ENCODE peak calls at places on chromosomes 13 and 19, in four cellular contexts. Y, C, N and J are unnamed samples.

GRCh38 chr13:64755961-64756360 is 2474.2 kb downstream of the PCDH9 start:
- DNase-seq in N (no peak), C (no peak), Y (no peak), J (no peak)

GRCh38 chr19:4575267-4575793 is 15.8 kb upstream of the SEMA6B start:
- DNase-seq in N (peak; percentile 73), C (no peak), Y (peak; percentile 70), J (peak; percentile 60)

GRCh38 chr19:31289381-31289880 is 59.8 kb downstream of the TSHZ3 start:
- DNase-seq in N (no peak), Y (no peak), C (no peak), J (no peak)

GRCh38 chr13:49627831-49628652 is at the start of gene ARL11:
- DNase-seq in Y (no peak), C (peak; percentile 39), N (peak; percentile 75), J (peak; percentile 81)

GRCh38 chr19:5090780-5091575 is 122.1 kb downstream of the KDM4B start:
- DNase-seq in N (peak; percentile 96), Y (no peak), C (no peak), J (no peak)

GRCh38 chr19:39499082-39499642 is 415 bp downstream of the DLL3 start:
- DNase-seq in C (no peak), Y (no peak), N (no peak), J (peak; percentile 66)

GRCh38 chr19:54189020-54189667 is at the start of gene MBOAT7:
- DNase-seq in N (no peak), C (no peak), Y (no peak), J (no peak)

GRCh38 chr19:53808710-53809125 is 15.4 kb downstream of the NLRP12 start:
- DNase-seq in C (no peak), Y (peak; percentile 68), N (peak; percentile 29), J (peak; percentile 40)

GRCh38 chr19:46972301-46972700 is 47.3 kb upstream of the NPAS1 start:
- DNase-seq in Y (no peak), N (no peak), C (no peak), J (no peak)

GRCh38 chr19:43634516-43634876 is 5.2 kb downstream of the CADM4 start:
- DNase-seq in C (no peak), Y (no peak), N (no peak), J (no peak)

GRCh38 chr19:27746691-27747380 is 1466.1 kb downstream of the UQCRFS1 start:
- DNase-seq in C (no peak), Y (no peak), N (peak; percentile 3), J (peak; percentile 48)

GRCh38 chr13:24660023-24660806 is 20.0 kb upstream of the ATP12A start:
- DNase-seq in N (no peak), Y (no peak), C (no peak), J (no peak)

GRCh38 chr13:29954082-29955043 is 103.9 kb upstream of the UBL3 start:
- DNase-seq in N (no peak), C (no peak), Y (no peak), J (no peak)

GRCh38 chr13:36143768-36144167 is 12.6 kb upstream of the DCLK1 start:
- DNase-seq in N (no peak), C (no peak), Y (no peak), J (no peak)

GRCh38 chr19:36023432-36023831 is 9.2 kb downstream of the CLIP3 start:
- DNase-seq in C (no peak), N (no peak), Y (no peak), J (no peak)

GRCh38 chr13:73058741-73059459 is at the start of gene KLF5:
- DNase-seq in C (peak; percentile 48), N (peak; percentile 89), Y (peak; percentile 85), J (peak; percentile 99)

GRCh38 chr13:75151081-75151643 is 330.8 kb downstream of the TBC1D4 start:
- DNase-seq in Y (no peak), C (no peak), N (no peak), J (no peak)

GRCh38 chr13:110396476-110396875 is 89.4 kb downstream of the COL4A2 start:
- DNase-seq in C (no peak), Y (no peak), N (no peak), J (no peak)
- TF ChIP-seq ATF2 in C (no peak), Y (no peak), N (no peak), J (no peak)

GRCh38 chr13:52450793-52451116 is 321 bp upstream of the VPS36 start:
- DNase-seq in Y (no peak), C (no peak), N (no peak), J (no peak)

GRCh38 chr13:52454825-52455676 is at the start of gene CKAP2:
- DNase-seq in Y (peak; percentile 88), C (peak; percentile 77), N (peak; percentile 95), J (peak; percentile 93)

GRCh38 chr13:52452470-52452869 is 2.0 kb upstream of the VPS36 start:
- DNase-seq in Y (no peak), N (no peak), C (no peak), J (no peak)

GRCh38 chr13:52455677-52456041 is 381 bp downstream of the CKAP2 start:
- DNase-seq in N (peak; percentile 80), Y (peak; percentile 73), C (no peak), J (peak; percentile 91)

GRCh38 chr13:52454459-52454824 is 836 bp upstream of the CKAP2 start:
- DNase-seq in Y (no peak), N (peak; percentile 39), C (peak; percentile 69), J (no peak)
- TF ChIP-seq CBFB in Y (no peak), N (no peak), C (no peak), J (no peak)

DNA sequence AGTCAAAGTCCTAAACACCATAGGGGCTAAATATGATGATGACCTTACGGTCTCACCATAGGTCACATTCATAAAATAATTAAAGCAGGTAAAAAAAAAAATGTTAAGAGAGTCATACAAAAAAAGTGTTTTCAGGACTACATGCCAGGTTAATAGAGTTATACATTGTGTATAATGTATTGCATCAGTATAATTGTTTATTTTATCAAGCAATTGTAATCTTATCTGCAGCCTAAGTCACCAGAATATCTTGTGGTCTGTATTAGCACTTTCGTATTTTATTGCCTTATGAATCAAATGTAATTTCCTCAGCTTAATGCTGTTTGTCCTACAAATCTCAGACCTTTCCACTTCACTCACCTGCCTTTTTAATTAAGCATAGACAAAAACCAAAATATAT is 972.9 kb upstream of the PCDH20 start:
- DNase-seq in Y (no peak), C (no peak), N (no peak), J (no peak)
- TF ChIP-seq ATF2 in Y (no peak), C (no peak), N (no peak), J (no peak)

GRCh38 chr13:85260896-85261295 is 538.3 kb downstream of the SLITRK6 start:
- DNase-seq in C (no peak), Y (no peak), N (no peak), J (no peak)

GRCh38 chr13:85265296-85265695 is 533.9 kb downstream of the SLITRK6 start:
- DNase-seq in C (no peak), Y (no peak), N (no peak), J (no peak)

GRCh38 chr13:85266771-85267170 is 532.4 kb downstream of the SLITRK6 start:
- DNase-seq in N (no peak), Y (no peak), C (no peak), J (no peak)

GRCh38 chr13:85266331-85266730 is 532.9 kb downstream of the SLITRK6 start:
- DNase-seq in Y (no peak), C (no peak), N (no peak), J (no peak)

GRCh38 chr13:85261757-85262346 is 537.4 kb downstream of the SLITRK6 start:
- DNase-seq in Y (peak; percentile 3), N (no peak), C (no peak), J (no peak)
- TF ChIP-seq CBFB in Y (no peak), N (no peak), C (no peak), J (no peak)